ENCODE peak calls at places on chromosomes 6 and 20, in five cellular contexts. O is A549, H is K562, S is HepG2, W is sigmoid colon. T is an unnamed sample.

GRCh38 chr6:16705403-16705993 is 55.8 kb downstream of the ATXN1 start:
- DNase-seq in O (no peak), H (no peak), S (no peak), W (no peak), T (no peak)

GRCh38 chr6:170403451-170403850 is 96.9 kb downstream of the FAM120B start:
- DNase-seq in O (no peak), H (no peak), S (no peak), W (no peak), T (no peak)

GRCh38 chr6:116265081-116265829 is 11.4 kb upstream of the TSPYL4 start:
- DNase-seq in O (no peak), H (no peak), S (no peak), W (peak), T (no peak)

GRCh38 chr20:25040438-25040831 is 17.5 kb downstream of the ACSS1 start:
- DNase-seq in O (no peak), H (no peak), S (no peak), W (peak), T (peak)

GRCh38 chr6:78093861-78094360 is 441.1 kb downstream of the MEI4 start:
- DNase-seq in O (no peak), H (no peak), S (no peak), W (no peak), T (no peak)

GRCh38 chr6:39610229-39610628 is 115.0 kb downstream of the KIF6 start:
- DNase-seq in O (no peak), H (no peak), S (peak), W (no peak), T (no peak)

GRCh38 chr6:40315055-40315454 is 272.1 kb downstream of the LRFN2 start:
- DNase-seq in O (no peak), H (no peak), S (no peak), W (no peak), T (no peak)

GRCh38 chr20:3071610-3072529 is at the start of gene OXT:
- DNase-seq in O (no peak), H (peak), S (no peak), W (no peak), T (no peak)

GRCh38 chr6:38056361-38056760 is 236.8 kb downstream of the ZFAND3 start:
- DNase-seq in O (no peak), H (no peak), S (no peak), W (no peak), T (no peak)

GRCh38 chr20:52426856-52427255 is 235.3 kb upstream of the ZFP64 start:
- DNase-seq in O (no peak), H (no peak), S (no peak), W (no peak), T (no peak)

GRCh38 chr6:35014341-35014740 is 125.3 kb downstream of the ANKS1A start:
- DNase-seq in O (no peak), H (no peak), S (no peak), W (no peak), T (no peak)

GRCh38 chr6:33898771-33899170 is 95.0 kb upstream of the MLN start:
- DNase-seq in O (no peak), H (no peak), S (no peak), W (no peak), T (no peak)

GRCh38 chr6:140445474-140446004 is 1071.1 kb upstream of the CITED2 start:
- DNase-seq in O (no peak), H (no peak), S (no peak), W (no peak), T (no peak)

GRCh38 chr6:17703256-17703694 is 3.5 kb downstream of the NUP153 start:
- DNase-seq in O (no peak), H (peak), S (peak), W (no peak), T (no peak)

GRCh38 chr6:17706580-17707370 is at the start of gene NUP153:
- DNase-seq in O (peak), H (peak), S (peak), W (peak), T (peak)

GRCh38 chr6:17707371-17707651 is 586 bp upstream of the NUP153 start:
- DNase-seq in O (no peak), H (no peak), S (no peak), W (no peak), T (no peak)

GRCh38 chr6:17705428-17705777 is 1.3 kb downstream of the NUP153 start:
- DNase-seq in O (peak), H (peak), S (peak), W (peak), T (peak)

GRCh38 chr6:17705778-17706579 is 746 bp downstream of the NUP153 start:
- DNase-seq in O (peak), H (no peak), S (peak), W (peak), T (peak)
- TF ChIP-seq EP300 in O (no peak), H (no peak), S (no peak), W (no peak), T (no peak)

DNA sequence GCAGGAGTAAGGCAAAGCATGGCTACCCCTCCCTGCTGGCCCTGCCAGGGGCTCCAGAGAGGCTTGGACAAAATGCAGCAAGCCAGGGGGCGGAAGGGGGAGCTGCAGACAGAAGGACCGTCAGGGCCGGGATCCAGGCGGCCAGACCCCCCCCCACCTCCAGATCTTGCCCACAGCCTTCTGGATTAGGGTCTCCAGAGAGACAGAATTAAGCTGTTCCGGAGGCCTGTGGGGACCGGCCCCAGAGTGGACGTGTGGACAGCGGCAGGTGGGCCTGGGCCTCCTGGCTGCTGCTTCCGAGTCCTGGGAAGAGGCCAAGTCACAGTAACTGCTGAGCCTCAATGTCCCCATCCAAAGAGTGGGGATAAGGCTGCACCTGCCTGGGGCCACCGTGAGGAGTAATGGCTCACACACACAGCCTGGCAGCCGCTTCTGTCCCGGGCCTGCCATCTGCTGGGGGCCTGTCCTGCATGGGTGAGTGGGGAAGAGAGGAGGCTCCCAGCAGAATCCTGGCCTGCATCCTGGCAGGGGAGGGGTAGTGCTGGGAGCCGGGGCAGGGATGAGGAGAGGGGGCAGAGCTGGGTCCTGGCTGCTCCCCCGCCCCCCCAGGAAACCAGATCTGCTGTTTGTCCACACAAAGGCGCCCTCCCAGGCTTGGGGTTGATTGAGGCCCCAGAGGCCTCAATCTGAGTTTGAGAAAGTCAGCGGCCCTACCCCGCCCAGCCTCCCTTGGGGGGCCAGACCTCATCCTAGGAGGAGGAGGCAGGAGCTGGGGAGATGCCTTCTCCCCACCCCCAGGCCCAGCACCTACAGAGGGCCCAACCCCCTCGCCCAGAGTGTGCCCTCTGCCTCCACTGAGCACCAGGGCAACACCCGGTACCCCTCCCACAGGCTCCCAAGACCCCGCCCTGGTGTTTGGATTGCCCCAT is 3.9 kb downstream of the LAMA5 start:
- DNase-seq in O (no peak), H (no peak), S (no peak), W (peak), T (peak)
- TF ChIP-seq CTCF in O (peak), H (no peak), S (peak), W (no peak), T (no peak)

DNA sequence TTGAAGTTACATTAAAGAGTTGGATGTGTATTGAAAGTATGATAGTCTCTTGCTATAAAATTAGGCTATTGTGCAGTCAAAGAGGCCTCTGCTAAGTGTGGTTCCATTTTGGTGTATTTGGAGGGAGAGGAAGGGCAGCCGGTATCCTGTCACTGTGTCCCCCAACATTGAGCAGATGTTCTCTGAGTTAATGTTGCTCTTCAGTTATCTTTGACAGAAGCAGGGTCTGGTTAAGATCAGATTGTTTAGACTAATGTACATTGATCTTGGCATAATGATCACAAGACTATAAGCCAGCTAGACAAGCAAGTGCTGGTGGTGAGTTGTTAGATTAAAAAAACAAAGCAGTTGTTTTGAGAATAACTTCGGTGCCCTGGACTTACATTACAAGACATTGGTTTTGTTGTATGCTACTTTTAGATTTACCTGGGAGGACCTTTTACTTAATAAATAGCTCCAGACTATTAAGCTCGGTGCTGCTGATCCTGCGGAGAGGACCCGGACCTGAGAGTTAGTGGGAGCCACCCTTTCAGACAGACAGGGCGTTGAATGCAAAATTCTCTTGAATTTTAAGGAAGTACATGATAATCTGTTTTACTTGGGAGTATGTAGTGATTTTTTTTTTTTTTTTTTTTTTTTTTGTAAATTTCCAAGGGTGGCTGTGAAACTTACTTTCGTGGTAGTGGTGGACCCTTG is 97.8 kb downstream of the JARID2 start:
- DNase-seq in O (no peak), H (no peak), S (no peak), W (no peak), T (no peak)
- TF ChIP-seq EP300 in O (no peak), H (peak), S (no peak), W (no peak), T (no peak)

DNA sequence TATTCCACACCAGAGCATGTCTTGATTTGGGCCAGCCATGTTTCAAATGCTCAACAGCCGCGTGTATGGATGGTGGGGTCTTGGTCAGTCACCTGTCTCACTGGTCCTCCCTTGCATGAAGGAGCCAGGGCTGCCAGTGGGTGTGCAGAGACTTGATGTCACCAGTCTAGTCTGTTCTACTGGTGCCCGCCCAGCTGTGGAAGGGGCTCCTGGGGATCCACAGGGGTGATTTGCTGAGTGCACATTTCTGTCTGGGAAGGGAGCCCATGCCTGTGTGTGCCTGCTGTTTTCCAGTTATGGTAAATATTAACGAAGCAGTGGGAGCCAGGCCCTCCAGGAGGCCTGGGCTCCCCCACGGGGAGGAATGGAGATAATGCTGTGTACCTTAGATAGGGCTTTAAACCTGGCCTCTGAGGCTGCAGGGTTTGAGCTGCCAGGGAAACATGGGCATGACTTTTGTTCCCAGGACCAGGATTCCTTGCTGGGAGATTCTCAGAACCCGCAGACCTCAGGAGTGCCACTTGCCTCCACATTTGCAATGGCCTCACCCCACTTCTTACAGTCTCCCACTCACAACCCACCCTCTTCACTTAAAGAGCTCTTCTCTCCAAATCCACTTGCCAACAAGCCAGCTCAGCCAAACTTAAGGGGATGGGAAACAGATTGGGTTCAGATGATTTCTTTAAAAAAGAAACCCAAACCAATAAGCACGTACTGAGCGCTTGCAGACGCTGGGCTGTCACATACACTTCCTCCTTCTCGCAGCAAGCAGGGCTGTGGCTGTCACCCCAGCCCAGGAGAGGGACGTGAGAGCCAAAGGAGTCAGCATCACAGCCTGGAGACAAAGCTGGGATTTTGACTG is 54.1 kb downstream of the VEGFA start:
- DNase-seq in O (no peak), H (no peak), S (peak), W (no peak), T (no peak)
- TF ChIP-seq CTCF in O (no peak), H (no peak), S (peak), W (no peak), T (no peak)

DNA sequence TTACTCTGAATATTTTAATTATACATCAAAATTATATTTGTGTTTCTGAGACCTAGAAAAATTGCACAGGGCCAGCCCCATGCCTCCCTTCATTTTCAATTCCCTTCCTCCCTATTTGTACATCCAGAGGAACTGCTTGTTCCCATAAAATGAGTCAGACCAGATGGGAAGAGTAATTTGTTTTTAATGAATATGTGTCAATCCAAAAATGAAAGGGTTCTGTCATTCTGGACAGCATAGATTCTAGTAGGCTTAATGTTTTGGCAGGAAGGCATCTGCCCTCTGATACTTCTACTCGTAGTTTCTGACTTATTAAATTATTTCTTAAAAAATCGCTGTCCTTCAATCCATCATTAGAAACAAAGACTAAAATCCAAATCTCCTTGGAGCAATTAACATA is 665.5 kb downstream of the TENT5A start:
- DNase-seq in O (no peak), H (no peak), S (no peak), W (no peak), T (no peak)
- TF ChIP-seq EP300 in O (no peak), H (no peak), S (no peak), W (no peak), T (no peak)

T was measured in ovary.